ENCODE peak calls at places on chromosomes 3 and 15, in ten cellular contexts. B is germinal center; R is activated CD8-positive, alpha-beta memory T cell treated with anti-CD3 and anti-CD28 coated beads, Interleukin-2, amount 50 U/mL, for 48 hours; H is A549; L is stimulated activated CD4-positive, alpha-beta T cell treated with anti-CD3 and anti-CD28 coated beads, Interleukin-15, amount 100 ng/mL, for 48 hours; G is HTR-8/SVneo; D is PC-3; S is pulmonary artery endothelial cell; T is AG09319; Q is nucleus accumbens. K is an unnamed sample.

GRCh38 chr3:194337965-194338753 is 13.0 kb downstream of the CPN2 start:
- DNase-seq in B (no peak), R (no peak), H (no peak), L (no peak), G (no peak), D (no peak), S (no peak), T (no peak), Q (no peak), K (peak)

GRCh38 chr3:169811606-169812123 is 1.0 kb upstream of the LRRIQ4 start:
- DNase-seq in B (peak), R (no peak), H (no peak), L (no peak), G (no peak), D (peak), S (no peak), T (no peak), Q (no peak), K (peak)

GRCh38 chr15:45249125-45249780 is 2.8 kb upstream of the SLC28A2 start:
- DNase-seq in B (no peak), R (no peak), H (no peak), L (no peak), G (no peak), D (peak), S (no peak), T (no peak), Q (no peak), K (no peak)

GRCh38 chr3:157239082-157239704 is 79.2 kb upstream of the CCNL1 start:
- DNase-seq in B (peak), R (peak), H (peak), L (peak), G (peak), D (peak), S (peak), T (no peak), Q (peak), K (peak)

GRCh38 chr15:98673133-98673532 is 24.8 kb downstream of the IGF1R start:
- DNase-seq in B (no peak), R (no peak), H (no peak), L (no peak), G (no peak), D (no peak), S (no peak), T (no peak), Q (no peak), K (no peak)

GRCh38 chr3:193728429-193729087 is 135.6 kb downstream of the OPA1 start:
- DNase-seq in B (no peak), R (no peak), H (no peak), L (no peak), G (no peak), D (no peak), S (no peak), T (no peak), Q (no peak), K (no peak)

GRCh38 chr15:39167114-39168058 is 413.5 kb upstream of the THBS1 start:
- DNase-seq in B (no peak), R (no peak), H (no peak), L (no peak), G (no peak), D (no peak), S (no peak), T (no peak), Q (no peak), K (peak)

GRCh38 chr3:14426305-14426620 is 23.9 kb downstream of the SLC6A6 start:
- DNase-seq in B (no peak), R (no peak), H (no peak), L (no peak), G (no peak), D (no peak), S (no peak), T (no peak), Q (no peak), K (no peak)

GRCh38 chr15:66943456-66944095 is 121.8 kb upstream of the SMAD3 start:
- DNase-seq in B (peak), R (no peak), H (no peak), L (no peak), G (no peak), D (no peak), S (no peak), T (no peak), Q (no peak), K (no peak)

GRCh38 chr15:71781965-71782265 is 28.4 kb upstream of the NR2E3 start:
- DNase-seq in B (no peak), R (no peak), H (no peak), L (no peak), G (no peak), D (no peak), S (no peak), T (no peak), Q (no peak), K (no peak)

GRCh38 chr15:80171787-80172186 is 19.0 kb downstream of the FAH start:
- DNase-seq in B (no peak), R (no peak), H (no peak), L (no peak), G (no peak), D (no peak), S (no peak), T (no peak), Q (no peak), K (no peak)

GRCh38 chr3:154759966-154760365 is 320.2 kb upstream of the MME start:
- DNase-seq in B (no peak), R (no peak), H (no peak), L (no peak), G (no peak), D (no peak), S (no peak), T (no peak), Q (no peak), K (peak)

GRCh38 chr15:89781891-89782618 is 5.9 kb downstream of the MESP2 start:
- DNase-seq in B (no peak), R (no peak), H (no peak), L (no peak), G (no peak), D (peak), S (no peak), T (no peak), Q (no peak), K (peak)

GRCh38 chr3:13414040-13414729 is 5.9 kb downstream of the NUP210 start:
- DNase-seq in B (peak), R (peak), H (no peak), L (peak), G (no peak), D (peak), S (no peak), T (no peak), Q (no peak), K (no peak)

GRCh38 chr3:156702367-156702766 is 28.0 kb downstream of the TIPARP start:
- DNase-seq in B (no peak), R (no peak), H (no peak), L (no peak), G (no peak), D (no peak), S (no peak), T (no peak), Q (no peak), K (no peak)

GRCh38 chr3:186241910-186242821 is 119.9 kb downstream of the DGKG start:
- DNase-seq in B (peak), R (peak), H (peak), L (peak), G (peak), D (peak), S (peak), T (no peak), Q (peak), K (peak)

GRCh38 chr3:101963902-101964362 is 114.6 kb downstream of the NFKBIZ start:
- DNase-seq in B (no peak), R (no peak), H (no peak), L (peak), G (no peak), D (peak), S (no peak), T (no peak), Q (no peak), K (peak)

GRCh38 chr3:64049136-64049535 is 25.8 kb upstream of the PSMD6 start:
- DNase-seq in B (no peak), R (no peak), H (no peak), L (no peak), G (no peak), D (peak), S (no peak), T (no peak), Q (no peak), K (peak)

GRCh38 chr15:58165661-58166060 is 27.5 kb downstream of the AQP9 start:
- DNase-seq in B (no peak), R (no peak), H (no peak), L (no peak), G (no peak), D (peak), S (no peak), T (no peak), Q (peak), K (no peak)

GRCh38 chr3:142027295-142027694 is 122.0 kb downstream of the TFDP2 start:
- DNase-seq in B (no peak), R (no peak), H (no peak), L (no peak), G (no peak), D (no peak), S (no peak), T (no peak), Q (no peak), K (no peak)

GRCh38 chr15:85622432-85622831 is 172.3 kb downstream of the KLHL25 start:
- DNase-seq in B (no peak), R (no peak), H (no peak), L (no peak), G (no peak), D (no peak), S (no peak), T (no peak), Q (no peak), K (peak)

GRCh38 chr3:137692803-137693431 is 71.2 kb upstream of the SOX14 start:
- DNase-seq in B (no peak), R (no peak), H (no peak), L (no peak), G (no peak), D (peak), S (no peak), T (no peak), Q (no peak), K (no peak)

GRCh38 chr3:129608087-129608935 is 1.8 kb upstream of the PLXND1 start:
- DNase-seq in B (no peak), R (no peak), H (no peak), L (no peak), G (no peak), D (peak), S (no peak), T (no peak), Q (peak), K (peak)

GRCh38 chr15:94186770-94187331 is 44.5 kb upstream of the MCTP2 start:
- DNase-seq in B (no peak), R (no peak), H (no peak), L (no peak), G (no peak), D (no peak), S (no peak), T (no peak), Q (no peak), K (no peak)

K was measured in AG10803.